ENCODE peak calls at places on chromosomes 2 and 18, in five cellular contexts. W is endothelial cell, G is hippocampal formation, T is mesendoderm, F is GOT3. Q is an unnamed sample.

GRCh38 chr2:210399440-210400041 is 77.0 kb downstream of the LANCL1 start:
- DNase-seq in T (no peak), F (no peak), W (no peak), G (peak; percentile 33), Q (no peak)

GRCh38 chr2:234322766-234323465 is 174.0 kb downstream of the ARL4C start:
- DNase-seq in F (no peak), W (no peak), G (no peak), T (no peak), Q (no peak)

GRCh38 chr2:240840435-240841060 is 20.5 kb upstream of the KIF1A start:
- DNase-seq in T (peak; percentile 86), G (peak; percentile 55), F (no peak), W (peak; percentile 89), Q (peak; percentile 79)

GRCh38 chr2:71930073-71930681 is 217.5 kb downstream of the CYP26B1 start:
- DNase-seq in G (no peak), T (no peak), W (no peak), F (no peak), Q (no peak)

GRCh38 chr18:44651918-44652317 is 28.8 kb upstream of the SETBP1 start:
- DNase-seq in T (peak; percentile 88), W (no peak), G (no peak), F (no peak), Q (no peak)

GRCh38 chr2:33712674-33713073 is 113.6 kb upstream of the FAM98A start:
- DNase-seq in T (no peak), W (no peak), G (no peak), F (no peak), Q (no peak)

GRCh38 chr2:135997380-135997779 is 12.0 kb upstream of the DARS1 start:
- DNase-seq in G (no peak), F (no peak), T (peak; percentile 90), W (peak; percentile 53), Q (no peak)

GRCh38 chr18:22167091-22167470 is 2.3 kb upstream of the GATA6 start:
- DNase-seq in T (no peak), G (no peak), W (peak; percentile 28), F (no peak), Q (no peak)

GRCh38 chr2:237556773-237557632 is 9.4 kb upstream of the PRLH start:
- DNase-seq in T (no peak), W (no peak), G (no peak), F (no peak), Q (no peak)

Q was measured in H54.